ENCODE peak calls at places on chromosomes 11 and 22, in four cellular contexts. One of them, this sample, is unnamed.
A peak's percentile ranks its signal among the peaks of the same experiment; 100 is the strongest.

GRCh38 chr11:132205006-132205405 is 834.6 kb downstream of the NTM start:
- DNase-seq in GM23338: no peak
- DNase-seq in lung: no peak
- DNase-seq in RWPE1: no peak
- DNase-seq in this sample: no peak

GRCh38 chr11:69044111-69045013 is 4.4 kb upstream of the TPCN2 start:
- DNase-seq in GM23338: peak; percentile 88
- DNase-seq in lung: peak; percentile 61
- DNase-seq in RWPE1: peak; percentile 26
- DNase-seq in this sample: peak; percentile 83

GRCh38 chr22:32695451-32695891 is 106.0 kb upstream of the TIMP3 start:
- DNase-seq in GM23338: no peak
- DNase-seq in lung: no peak
- DNase-seq in RWPE1: peak; percentile 74
- DNase-seq in this sample: peak; percentile 33

GRCh38 chr11:2788751-2789140 is 89.0 kb upstream of the KCNQ1OT1 start:
- DNase-seq in GM23338: no peak
- DNase-seq in lung: no peak
- DNase-seq in RWPE1: no peak
- DNase-seq in this sample: no peak

GRCh38 chr11:1072821-1073231 is 1.8 kb upstream of the MUC2 start:
- DNase-seq in GM23338: no peak
- DNase-seq in lung: no peak
- DNase-seq in RWPE1: no peak
- DNase-seq in this sample: no peak

GRCh38 chr11:119195680-119196079 is 10.4 kb downstream of the NHERF4 start:
- DNase-seq in GM23338: peak; percentile 96
- DNase-seq in lung: peak; percentile 68
- DNase-seq in RWPE1: peak; percentile 48
- DNase-seq in this sample: peak; percentile 31

GRCh38 chr22:33785283-33785991 is 134.8 kb downstream of the LARGE1 start:
- DNase-seq in GM23338: no peak
- DNase-seq in lung: no peak
- DNase-seq in RWPE1: no peak
- DNase-seq in this sample: no peak

GRCh38 chr11:112834277-112834755 is 126.9 kb upstream of the NCAM1 start:
- DNase-seq in GM23338: no peak
- DNase-seq in lung: peak; percentile 31
- DNase-seq in RWPE1: no peak
- DNase-seq in this sample: no peak

GRCh38 chr11:66311965-66312548 is 4.8 kb downstream of the CD248 start:
- DNase-seq in GM23338: peak; percentile 94
- DNase-seq in lung: peak; percentile 89
- DNase-seq in RWPE1: peak; percentile 89
- DNase-seq in this sample: peak; percentile 90

GRCh38 chr11:129608711-129609110 is 206.9 kb upstream of the TMEM45B start:
- DNase-seq in GM23338: no peak
- DNase-seq in lung: no peak
- DNase-seq in RWPE1: peak; percentile 69
- DNase-seq in this sample: no peak

GRCh38 chr11:330694-331314 is 10.1 kb upstream of the IFITM3 start:
- DNase-seq in GM23338: no peak
- DNase-seq in lung: no peak
- DNase-seq in RWPE1: no peak
- DNase-seq in this sample: no peak

GRCh38 chr22:49149721-49150608 is 677.7 kb downstream of the BRD1 start:
- DNase-seq in GM23338: no peak
- DNase-seq in lung: no peak
- DNase-seq in RWPE1: no peak
- DNase-seq in this sample: no peak

GRCh38 chr11:43145653-43146052 is 166.1 kb upstream of the API5 start:
- DNase-seq in GM23338: peak; percentile 9
- DNase-seq in lung: no peak
- DNase-seq in RWPE1: no peak
- DNase-seq in this sample: no peak

GRCh38 chr11:69705246-69705856 is 1.5 kb upstream of the FGF19 start:
- DNase-seq in GM23338: no peak
- DNase-seq in lung: no peak
- DNase-seq in RWPE1: no peak
- DNase-seq in this sample: no peak

GRCh38 chr11:69801513-69802335 is 17.5 kb downstream of the FGF3 start:
- DNase-seq in GM23338: peak; percentile 88
- DNase-seq in lung: no peak
- DNase-seq in RWPE1: no peak
- DNase-seq in this sample: peak; percentile 55

GRCh38 chr22:43238526-43239006 is 51.6 kb upstream of the TTLL12 start:
- DNase-seq in GM23338: no peak
- DNase-seq in lung: no peak
- DNase-seq in RWPE1: no peak
- DNase-seq in this sample: no peak

GRCh38 chr11:48001438-48002021 is 21.2 kb downstream of the PTPRJ start:
- DNase-seq in GM23338: no peak
- DNase-seq in lung: no peak
- DNase-seq in RWPE1: no peak
- DNase-seq in this sample: no peak

GRCh38 chr11:1854949-1855885 is 2.3 kb downstream of the LSP1 start:
- DNase-seq in GM23338: no peak
- DNase-seq in lung: no peak
- DNase-seq in RWPE1: no peak
- DNase-seq in this sample: no peak

GRCh38 chr22:36356708-36357694 is 30.8 kb downstream of the MYH9 start:
- DNase-seq in GM23338: no peak
- DNase-seq in lung: no peak
- DNase-seq in RWPE1: no peak
- DNase-seq in this sample: no peak

GRCh38 chr11:93051181-93051580 is 81.7 kb downstream of the MTNR1B start:
- DNase-seq in GM23338: no peak
- DNase-seq in lung: no peak
- DNase-seq in RWPE1: no peak
- DNase-seq in this sample: no peak

GRCh38 chr11:60396790-60397189 is 531 bp downstream of the MS4A14 start:
- DNase-seq in GM23338: no peak
- DNase-seq in lung: no peak
- DNase-seq in RWPE1: no peak
- DNase-seq in this sample: no peak

GRCh38 chr11:129709801-129710398 is 105.7 kb upstream of the TMEM45B start:
- DNase-seq in GM23338: no peak
- DNase-seq in lung: no peak
- DNase-seq in RWPE1: no peak
- DNase-seq in this sample: no peak

GRCh38 chr11:129458756-129459535 is 83.3 kb downstream of the BARX2 start:
- DNase-seq in GM23338: no peak
- DNase-seq in lung: no peak
- DNase-seq in RWPE1: no peak
- DNase-seq in this sample: no peak

GRCh38 chr11:103488579-103488978 is 379.4 kb downstream of the DYNC2H1 start:
- DNase-seq in GM23338: no peak
- DNase-seq in lung: no peak
- DNase-seq in RWPE1: no peak
- DNase-seq in this sample: no peak
- TF ChIP-seq CTCF in GM23338: peak; percentile 12
- TF ChIP-seq CTCF in lung: no peak
- TF ChIP-seq CTCF in RWPE1: no peak
- TF ChIP-seq CTCF in this sample: no peak

DNA sequence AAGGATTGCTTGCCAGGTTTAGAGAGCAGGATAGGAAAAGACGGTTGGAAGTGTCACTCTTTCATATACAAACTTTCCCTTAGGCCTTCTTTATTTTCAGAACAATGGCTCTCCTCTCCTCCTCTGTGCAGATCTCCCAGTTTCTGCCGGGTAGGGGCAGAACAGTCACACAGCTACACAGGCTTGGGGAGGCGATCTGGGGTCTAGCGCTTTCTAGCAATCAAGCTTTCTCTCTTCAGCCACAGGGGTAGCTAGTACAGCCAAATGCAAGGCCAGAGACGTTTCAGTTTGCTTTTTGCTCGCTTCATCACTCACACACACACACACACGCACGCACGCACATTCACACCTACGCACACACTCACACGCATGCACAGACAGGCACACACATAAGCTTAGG is 104.4 kb downstream of the SPATA19 start:
- DNase-seq in GM23338: peak; percentile 17
- DNase-seq in lung: peak; percentile 10
- DNase-seq in RWPE1: no peak
- DNase-seq in this sample: no peak
- TF ChIP-seq CTCF in GM23338: no peak
- TF ChIP-seq CTCF in lung: no peak
- TF ChIP-seq CTCF in RWPE1: no peak
- TF ChIP-seq CTCF in this sample: no peak

DNA sequence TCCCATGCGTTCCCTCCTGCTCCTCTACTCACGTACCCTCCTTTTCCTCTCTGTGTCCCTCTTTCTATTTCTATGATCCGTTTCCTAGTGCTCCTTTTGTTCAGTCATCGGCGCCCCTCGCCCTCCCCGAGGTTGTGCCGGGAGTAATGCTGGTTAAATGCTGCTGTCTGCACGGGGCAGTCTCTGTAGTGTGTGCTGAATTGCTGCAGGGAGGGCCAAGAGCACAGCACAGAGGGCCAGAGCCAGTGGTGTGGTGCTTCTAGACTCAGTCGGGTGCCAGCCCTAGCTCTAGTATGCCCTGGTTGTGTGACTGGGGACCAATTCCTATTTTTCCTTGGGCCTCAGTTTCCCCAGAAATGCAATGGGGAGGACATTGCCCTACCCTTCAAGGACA is 98.3 kb downstream of the PKNOX2 start:
- DNase-seq in GM23338: no peak
- DNase-seq in lung: no peak
- DNase-seq in RWPE1: no peak
- DNase-seq in this sample: no peak
- TF ChIP-seq CTCF in GM23338: no peak
- TF ChIP-seq CTCF in lung: no peak
- TF ChIP-seq CTCF in RWPE1: no peak
- TF ChIP-seq CTCF in this sample: no peak

DNA sequence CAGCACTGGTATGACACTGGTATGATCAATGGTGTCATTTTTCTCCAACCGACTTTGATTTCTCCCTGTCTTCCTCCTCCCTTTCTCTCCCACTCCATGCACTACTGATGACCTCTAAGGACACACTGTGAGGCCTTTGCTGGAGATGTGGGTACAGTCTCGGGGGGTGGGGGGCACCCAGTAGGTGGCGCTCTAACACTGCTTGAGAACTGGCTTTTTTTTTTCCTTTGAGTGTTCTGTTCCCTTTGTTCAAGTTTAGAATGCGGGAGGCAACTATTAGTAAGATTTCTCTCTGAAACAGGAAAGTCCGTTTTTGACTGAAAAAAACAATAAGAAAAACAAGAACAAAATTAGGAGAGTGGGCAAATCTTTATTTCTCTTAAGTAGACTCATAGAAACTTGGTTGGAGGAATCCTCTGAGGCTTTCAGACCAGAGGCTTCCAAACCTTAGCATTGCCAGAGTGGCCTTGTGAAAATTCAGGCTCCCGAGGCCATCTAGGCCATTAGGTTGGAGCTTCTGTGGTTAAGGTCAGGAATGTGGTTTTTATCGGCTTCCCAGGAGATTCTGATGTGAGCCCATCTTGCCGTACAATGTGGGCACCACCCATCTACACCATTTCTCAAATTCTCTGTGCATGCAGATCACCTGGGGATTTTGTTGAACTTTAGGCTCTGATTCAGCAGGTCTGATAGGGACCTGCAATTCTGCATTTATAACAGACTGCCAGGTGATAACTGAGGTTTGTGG is 43.2 kb downstream of the PANX1 start:
- DNase-seq in GM23338: peak; percentile 88
- DNase-seq in lung: no peak
- DNase-seq in RWPE1: peak; percentile 25
- DNase-seq in this sample: peak; percentile 30
- TF ChIP-seq CTCF in GM23338: peak; percentile 84
- TF ChIP-seq CTCF in lung: peak; percentile 3
- TF ChIP-seq CTCF in RWPE1: peak; percentile 39
- TF ChIP-seq CTCF in this sample: peak; percentile 46